ENCODE peak calls at places on chromosomes 12 and 14, in eight cellular contexts. One of them, this sample, is unnamed.

GRCh38 chr12:53974084-53975018 is at the start of gene HOTAIR:
- DNase-seq in choroid plexus epithelial cell: no peak
- DNase-seq in mucosa of descending colon: no peak
- DNase-seq in GM23338: peak
- DNase-seq in BJ: no peak
- DNase-seq in pancreas: peak
- DNase-seq in GM12865: peak
- DNase-seq in upper lobe of right lung: no peak
- DNase-seq in this sample: no peak

GRCh38 chr12:105083551-105084105 is 630 bp downstream of the ALDH1L2 start:
- DNase-seq in choroid plexus epithelial cell: peak
- DNase-seq in mucosa of descending colon: peak
- DNase-seq in GM23338: peak
- DNase-seq in BJ: peak
- DNase-seq in pancreas: peak
- DNase-seq in GM12865: peak
- DNase-seq in upper lobe of right lung: peak
- DNase-seq in this sample: no peak

GRCh38 chr12:52075409-52075724 is 4.1 kb upstream of the SMIM41 start:
- DNase-seq in choroid plexus epithelial cell: no peak
- DNase-seq in mucosa of descending colon: no peak
- DNase-seq in GM23338: no peak
- DNase-seq in BJ: no peak
- DNase-seq in pancreas: no peak
- DNase-seq in GM12865: no peak
- DNase-seq in upper lobe of right lung: peak
- DNase-seq in this sample: no peak

GRCh38 chr12:66011731-66012130 is 118.8 kb downstream of the LLPH start:
- DNase-seq in choroid plexus epithelial cell: peak
- DNase-seq in mucosa of descending colon: no peak
- DNase-seq in GM23338: no peak
- DNase-seq in BJ: no peak
- DNase-seq in pancreas: no peak
- DNase-seq in GM12865: no peak
- DNase-seq in upper lobe of right lung: no peak
- DNase-seq in this sample: no peak

GRCh38 chr12:66235626-66236281 is 46.7 kb downstream of the IRAK3 start:
- DNase-seq in choroid plexus epithelial cell: peak
- DNase-seq in mucosa of descending colon: no peak
- DNase-seq in GM23338: peak
- DNase-seq in BJ: no peak
- DNase-seq in pancreas: no peak
- DNase-seq in GM12865: no peak
- DNase-seq in upper lobe of right lung: no peak
- DNase-seq in this sample: no peak

GRCh38 chr14:99481745-99482099 is 513 bp downstream of the CCNK start:
- DNase-seq in choroid plexus epithelial cell: peak
- DNase-seq in mucosa of descending colon: no peak
- DNase-seq in GM23338: peak
- DNase-seq in BJ: no peak
- DNase-seq in pancreas: no peak
- DNase-seq in GM12865: peak
- DNase-seq in upper lobe of right lung: no peak
- DNase-seq in this sample: no peak

GRCh38 chr14:56798447-56799326 is 11.6 kb downstream of the OTX2 start:
- DNase-seq in choroid plexus epithelial cell: no peak
- DNase-seq in mucosa of descending colon: no peak
- DNase-seq in GM23338: peak
- DNase-seq in BJ: no peak
- DNase-seq in pancreas: no peak
- DNase-seq in GM12865: no peak
- DNase-seq in upper lobe of right lung: no peak
- DNase-seq in this sample: no peak

GRCh38 chr14:63682727-63683593 is 41.3 kb upstream of the WDR89 start:
- DNase-seq in choroid plexus epithelial cell: no peak
- DNase-seq in mucosa of descending colon: no peak
- DNase-seq in GM23338: no peak
- DNase-seq in BJ: no peak
- DNase-seq in pancreas: no peak
- DNase-seq in GM12865: no peak
- DNase-seq in upper lobe of right lung: no peak
- DNase-seq in this sample: no peak

GRCh38 chr12:116508145-116509121 is 50.7 kb upstream of the MAP1LC3B2 start:
- DNase-seq in choroid plexus epithelial cell: no peak
- DNase-seq in mucosa of descending colon: peak
- DNase-seq in GM23338: peak
- DNase-seq in BJ: no peak
- DNase-seq in pancreas: peak
- DNase-seq in GM12865: no peak
- DNase-seq in upper lobe of right lung: peak
- DNase-seq in this sample: peak

GRCh38 chr14:30882431-30882830 is 8.1 kb downstream of the COCH start:
- DNase-seq in choroid plexus epithelial cell: no peak
- DNase-seq in mucosa of descending colon: no peak
- DNase-seq in GM23338: no peak
- DNase-seq in BJ: no peak
- DNase-seq in pancreas: no peak
- DNase-seq in GM12865: no peak
- DNase-seq in upper lobe of right lung: no peak
- DNase-seq in this sample: no peak

GRCh38 chr14:59482471-59483331 is 1.5 kb downstream of the L3HYPDH start:
- DNase-seq in choroid plexus epithelial cell: peak
- DNase-seq in mucosa of descending colon: no peak
- DNase-seq in GM23338: no peak
- DNase-seq in BJ: peak
- DNase-seq in pancreas: no peak
- DNase-seq in GM12865: no peak
- DNase-seq in upper lobe of right lung: no peak
- DNase-seq in this sample: no peak

GRCh38 chr14:59482120-59482434 is 2.1 kb downstream of the L3HYPDH start:
- DNase-seq in choroid plexus epithelial cell: no peak
- DNase-seq in mucosa of descending colon: no peak
- DNase-seq in GM23338: no peak
- DNase-seq in BJ: no peak
- DNase-seq in pancreas: no peak
- DNase-seq in GM12865: peak
- DNase-seq in upper lobe of right lung: no peak
- DNase-seq in this sample: no peak

GRCh38 chr14:59483819-59484610 is at the start of the genes JKAMP and L3HYPDH:
- DNase-seq in choroid plexus epithelial cell: peak
- DNase-seq in mucosa of descending colon: peak
- DNase-seq in GM23338: peak
- DNase-seq in BJ: peak
- DNase-seq in pancreas: peak
- DNase-seq in GM12865: peak
- DNase-seq in upper lobe of right lung: peak
- DNase-seq in this sample: peak

GRCh38 chr14:59483360-59483759 is 848 bp downstream of the L3HYPDH start:
- DNase-seq in choroid plexus epithelial cell: peak
- DNase-seq in mucosa of descending colon: no peak
- DNase-seq in GM23338: no peak
- DNase-seq in BJ: no peak
- DNase-seq in pancreas: no peak
- DNase-seq in GM12865: no peak
- DNase-seq in upper lobe of right lung: no peak
- DNase-seq in this sample: no peak

DNA sequence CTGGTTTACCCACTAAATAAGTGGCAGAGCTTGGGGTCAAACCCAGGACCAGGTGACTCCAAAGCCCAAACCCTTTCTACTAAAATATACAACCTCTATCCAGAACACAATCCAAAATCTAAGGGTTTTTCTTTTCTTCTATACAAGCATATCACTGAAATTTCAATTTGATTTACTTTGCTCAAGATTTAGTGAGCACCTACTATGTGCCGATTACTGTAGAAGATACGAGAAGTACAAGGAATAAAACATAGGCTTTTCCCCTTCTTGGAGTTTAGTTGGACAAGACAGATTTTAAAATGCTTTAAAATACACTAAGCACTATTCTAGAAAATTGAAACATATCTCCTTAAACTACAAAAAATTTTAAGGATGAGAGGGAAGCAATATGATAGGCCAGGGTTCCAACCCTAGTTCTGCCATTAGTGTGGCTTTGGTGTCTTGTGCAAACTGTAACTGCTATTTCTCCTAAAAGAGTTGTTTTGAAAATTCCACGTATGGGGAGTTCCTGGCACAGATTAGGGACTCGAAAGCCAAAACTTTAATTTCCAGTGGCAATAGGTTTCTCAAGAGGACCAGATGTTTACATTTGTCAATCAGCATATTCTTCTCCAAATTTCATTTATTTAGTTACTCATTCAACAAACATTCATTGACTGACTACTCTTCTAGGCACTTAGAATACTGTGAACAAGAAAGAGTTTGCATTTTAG is 2.6 kb downstream of the L3HYPDH start:
- DNase-seq in choroid plexus epithelial cell: peak
- DNase-seq in mucosa of descending colon: no peak
- DNase-seq in GM23338: no peak
- DNase-seq in BJ: no peak
- DNase-seq in pancreas: no peak
- DNase-seq in GM12865: no peak
- DNase-seq in upper lobe of right lung: no peak
- DNase-seq in this sample: no peak
- H3K4me3 ChIP-seq in choroid plexus epithelial cell: peak
- H3K4me3 ChIP-seq in mucosa of descending colon: no peak
- H3K4me3 ChIP-seq in GM23338: peak
- H3K4me3 ChIP-seq in BJ: peak
- H3K4me3 ChIP-seq in pancreas: no peak
- H3K4me3 ChIP-seq in GM12865: peak
- H3K4me3 ChIP-seq in upper lobe of right lung: no peak
- H3K4me3 ChIP-seq in this sample: no peak

DNA sequence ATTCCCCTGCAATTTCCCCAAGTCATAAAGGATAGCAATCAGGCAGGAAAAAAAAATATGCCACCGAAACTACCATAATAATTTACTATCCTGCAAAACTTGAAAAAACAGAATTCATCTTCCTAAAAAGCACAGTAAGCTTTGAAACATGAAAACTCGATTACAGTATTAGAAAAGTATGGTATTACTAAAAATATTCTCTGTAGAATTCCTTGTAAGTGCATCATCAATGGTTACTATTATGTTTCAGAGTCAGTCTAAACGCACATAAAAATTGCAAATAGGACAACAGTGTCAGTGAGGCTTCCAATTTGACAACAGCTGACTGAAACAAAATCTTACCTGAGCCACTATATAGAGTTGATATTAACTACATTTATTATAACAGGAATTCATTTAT is 44.9 kb downstream of the FOXN3 start:
- DNase-seq in choroid plexus epithelial cell: peak
- DNase-seq in mucosa of descending colon: no peak
- DNase-seq in GM23338: no peak
- DNase-seq in BJ: no peak
- DNase-seq in pancreas: no peak
- DNase-seq in GM12865: no peak
- DNase-seq in upper lobe of right lung: no peak
- DNase-seq in this sample: no peak
- TF ChIP-seq CTCF in choroid plexus epithelial cell: no peak
- TF ChIP-seq CTCF in mucosa of descending colon: no peak
- TF ChIP-seq CTCF in GM23338: no peak
- TF ChIP-seq CTCF in BJ: no peak
- TF ChIP-seq CTCF in pancreas: no peak
- TF ChIP-seq CTCF in GM12865: no peak
- TF ChIP-seq CTCF in upper lobe of right lung: no peak
- TF ChIP-seq CTCF in this sample: no peak

DNA sequence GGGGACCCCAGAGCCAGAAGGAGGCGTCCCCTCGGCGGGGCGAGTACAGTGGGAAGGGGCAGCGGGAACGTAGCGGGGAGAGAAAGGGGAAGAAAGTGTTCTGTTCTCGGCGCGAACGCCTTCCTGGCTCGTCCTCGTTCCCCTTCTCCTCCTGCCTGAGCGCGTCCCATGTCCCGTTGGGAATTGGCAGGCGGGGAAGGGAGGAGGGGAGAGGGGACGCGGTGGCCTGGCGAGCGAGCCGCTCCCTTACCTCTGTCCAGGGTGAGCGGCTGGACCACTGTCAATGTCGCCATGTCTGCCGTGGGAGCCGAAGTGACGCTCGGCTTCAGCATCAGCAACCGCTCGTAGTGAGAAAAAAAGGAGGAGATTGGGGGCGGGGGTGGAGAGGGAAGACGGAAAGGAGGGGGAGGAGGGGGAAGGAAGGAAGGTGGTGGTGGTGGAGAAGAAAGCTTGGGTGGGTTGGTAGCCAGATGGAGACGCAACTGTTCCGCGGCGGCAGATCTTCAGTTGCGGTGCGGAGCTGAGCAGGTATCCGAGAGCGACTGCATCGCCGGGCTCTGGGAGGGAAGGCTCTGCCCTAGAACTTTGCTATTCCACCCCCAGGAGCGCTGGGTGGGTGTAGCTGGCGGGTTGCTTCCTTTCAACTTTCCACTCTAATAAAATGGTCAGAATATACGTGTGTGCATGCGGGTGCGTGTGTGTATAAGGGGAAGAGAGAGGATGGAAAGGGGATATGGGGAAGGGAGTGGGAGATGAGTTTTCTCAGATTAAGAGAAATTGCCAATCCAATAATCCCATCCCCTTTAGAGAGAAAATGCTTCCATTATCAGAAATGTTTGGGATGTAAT is at the start of gene LIN7A:
- DNase-seq in choroid plexus epithelial cell: peak
- DNase-seq in mucosa of descending colon: no peak
- DNase-seq in GM23338: peak
- DNase-seq in BJ: no peak
- DNase-seq in pancreas: peak
- DNase-seq in GM12865: peak
- DNase-seq in upper lobe of right lung: peak
- DNase-seq in this sample: no peak
- H3K4me3 ChIP-seq in choroid plexus epithelial cell: peak
- H3K4me3 ChIP-seq in mucosa of descending colon: peak
- H3K4me3 ChIP-seq in GM23338: peak
- H3K4me3 ChIP-seq in BJ: peak
- H3K4me3 ChIP-seq in pancreas: peak
- H3K4me3 ChIP-seq in GM12865: peak
- H3K4me3 ChIP-seq in upper lobe of right lung: peak
- H3K4me3 ChIP-seq in this sample: no peak

GRCh38 chr14:60647837-60648168 is 1.5 kb downstream of the SIX1 start:
- DNase-seq in choroid plexus epithelial cell: no peak
- DNase-seq in mucosa of descending colon: no peak
- DNase-seq in GM23338: no peak
- DNase-seq in BJ: no peak
- DNase-seq in pancreas: no peak
- DNase-seq in GM12865: no peak
- DNase-seq in upper lobe of right lung: no peak
- DNase-seq in this sample: no peak

GRCh38 chr14:60647081-60647836 is 2.0 kb downstream of the SIX1 start:
- DNase-seq in choroid plexus epithelial cell: peak
- DNase-seq in mucosa of descending colon: peak
- DNase-seq in GM23338: peak
- DNase-seq in BJ: no peak
- DNase-seq in pancreas: no peak
- DNase-seq in GM12865: no peak
- DNase-seq in upper lobe of right lung: no peak
- DNase-seq in this sample: no peak

GRCh38 chr14:60648934-60649814 is at the start of gene SIX1:
- DNase-seq in choroid plexus epithelial cell: peak
- DNase-seq in mucosa of descending colon: peak
- DNase-seq in GM23338: peak
- DNase-seq in BJ: peak
- DNase-seq in pancreas: peak
- DNase-seq in GM12865: peak
- DNase-seq in upper lobe of right lung: peak
- DNase-seq in this sample: no peak

GRCh38 chr14:60649815-60650381 is 621 bp upstream of the SIX1 start:
- DNase-seq in choroid plexus epithelial cell: peak
- DNase-seq in mucosa of descending colon: no peak
- DNase-seq in GM23338: peak
- DNase-seq in BJ: no peak
- DNase-seq in pancreas: no peak
- DNase-seq in GM12865: no peak
- DNase-seq in upper lobe of right lung: no peak
- DNase-seq in this sample: no peak

GRCh38 chr14:60648169-60648933 is 926 bp downstream of the SIX1 start:
- DNase-seq in choroid plexus epithelial cell: peak
- DNase-seq in mucosa of descending colon: peak
- DNase-seq in GM23338: peak
- DNase-seq in BJ: no peak
- DNase-seq in pancreas: no peak
- DNase-seq in GM12865: no peak
- DNase-seq in upper lobe of right lung: no peak
- DNase-seq in this sample: no peak
- TF ChIP-seq CTCF in choroid plexus epithelial cell: no peak
- TF ChIP-seq CTCF in mucosa of descending colon: no peak
- TF ChIP-seq CTCF in GM23338: no peak
- TF ChIP-seq CTCF in BJ: no peak
- TF ChIP-seq CTCF in pancreas: no peak
- TF ChIP-seq CTCF in GM12865: no peak
- TF ChIP-seq CTCF in upper lobe of right lung: no peak
- TF ChIP-seq CTCF in this sample: no peak